ENCODE peak calls at places on chromosomes 12 and 14, in nine cellular contexts. One of them, this sample, is unnamed.

GRCh38 chr12:62817556-62818271 is 117.2 kb downstream of the PPM1H start:
- DNase-seq in lower leg skin: no peak
- DNase-seq in body of pancreas: no peak
- DNase-seq in GM12892: no peak
- DNase-seq in transverse colon: no peak
- DNase-seq in right lobe of liver: no peak
- DNase-seq in adrenal gland: no peak
- DNase-seq in HCT116: no peak
- DNase-seq in sigmoid colon: no peak
- DNase-seq in this sample: no peak

GRCh38 chr12:79662046-79662811 is 28.5 kb downstream of the PAWR start:
- DNase-seq in lower leg skin: no peak
- DNase-seq in body of pancreas: no peak
- DNase-seq in GM12892: no peak
- DNase-seq in transverse colon: no peak
- DNase-seq in right lobe of liver: no peak
- DNase-seq in adrenal gland: no peak
- DNase-seq in HCT116: no peak
- DNase-seq in sigmoid colon: no peak
- DNase-seq in this sample: no peak

GRCh38 chr12:110677206-110677911 is 11.6 kb downstream of the HVCN1 start:
- DNase-seq in lower leg skin: no peak
- DNase-seq in body of pancreas: no peak
- DNase-seq in GM12892: no peak
- DNase-seq in transverse colon: no peak
- DNase-seq in right lobe of liver: no peak
- DNase-seq in adrenal gland: no peak
- DNase-seq in HCT116: no peak
- DNase-seq in sigmoid colon: no peak
- DNase-seq in this sample: no peak

GRCh38 chr14:63492391-63492790 is 50.8 kb downstream of the PPP2R5E start:
- DNase-seq in lower leg skin: no peak
- DNase-seq in body of pancreas: no peak
- DNase-seq in GM12892: no peak
- DNase-seq in transverse colon: no peak
- DNase-seq in right lobe of liver: no peak
- DNase-seq in adrenal gland: no peak
- DNase-seq in HCT116: no peak
- DNase-seq in sigmoid colon: no peak
- DNase-seq in this sample: no peak

GRCh38 chr14:35299708-35300107 is 7.5 kb downstream of the PSMA6 start:
- DNase-seq in lower leg skin: no peak
- DNase-seq in body of pancreas: no peak
- DNase-seq in GM12892: no peak
- DNase-seq in transverse colon: no peak
- DNase-seq in right lobe of liver: no peak
- DNase-seq in adrenal gland: no peak
- DNase-seq in HCT116: no peak
- DNase-seq in sigmoid colon: no peak
- DNase-seq in this sample: no peak

GRCh38 chr12:6632026-6632978 is 3.5 kb downstream of the LPAR5 start:
- DNase-seq in lower leg skin: no peak
- DNase-seq in body of pancreas: no peak
- DNase-seq in GM12892: no peak
- DNase-seq in transverse colon: peak; percentile 53
- DNase-seq in right lobe of liver: no peak
- DNase-seq in adrenal gland: no peak
- DNase-seq in HCT116: no peak
- DNase-seq in sigmoid colon: no peak
- DNase-seq in this sample: peak; percentile 43

GRCh38 chr14:87049886-87050820 is 942.8 kb downstream of the GALC start:
- DNase-seq in lower leg skin: no peak
- DNase-seq in body of pancreas: peak; percentile 68
- DNase-seq in GM12892: no peak
- DNase-seq in transverse colon: no peak
- DNase-seq in right lobe of liver: no peak
- DNase-seq in adrenal gland: no peak
- DNase-seq in HCT116: no peak
- DNase-seq in sigmoid colon: no peak
- DNase-seq in this sample: no peak

GRCh38 chr12:124030510-124030909 is 57.5 kb downstream of the ZNF664 start:
- DNase-seq in lower leg skin: no peak
- DNase-seq in body of pancreas: no peak
- DNase-seq in GM12892: no peak
- DNase-seq in transverse colon: no peak
- DNase-seq in right lobe of liver: no peak
- DNase-seq in adrenal gland: peak; percentile 37
- DNase-seq in HCT116: no peak
- DNase-seq in sigmoid colon: no peak
- DNase-seq in this sample: no peak

GRCh38 chr12:75704664-75705063 is 193.3 kb upstream of the KRR1 start:
- DNase-seq in lower leg skin: no peak
- DNase-seq in body of pancreas: no peak
- DNase-seq in GM12892: no peak
- DNase-seq in transverse colon: no peak
- DNase-seq in right lobe of liver: no peak
- DNase-seq in adrenal gland: no peak
- DNase-seq in HCT116: peak; percentile 85
- DNase-seq in sigmoid colon: no peak
- DNase-seq in this sample: no peak

GRCh38 chr14:75648066-75648838 is 12.4 kb downstream of the ERG28 start:
- DNase-seq in lower leg skin: no peak
- DNase-seq in body of pancreas: peak; percentile 84
- DNase-seq in GM12892: no peak
- DNase-seq in transverse colon: no peak
- DNase-seq in right lobe of liver: peak; percentile 87
- DNase-seq in adrenal gland: peak; percentile 90
- DNase-seq in HCT116: peak; percentile 54
- DNase-seq in sigmoid colon: peak; percentile 68
- DNase-seq in this sample: peak; percentile 90

GRCh38 chr12:74847169-74847568 is 309.5 kb downstream of the ATXN7L3B start:
- DNase-seq in lower leg skin: no peak
- DNase-seq in body of pancreas: no peak
- DNase-seq in GM12892: no peak
- DNase-seq in transverse colon: no peak
- DNase-seq in right lobe of liver: no peak
- DNase-seq in adrenal gland: no peak
- DNase-seq in HCT116: no peak
- DNase-seq in sigmoid colon: no peak
- DNase-seq in this sample: no peak

GRCh38 chr12:110661337-110661972 is 27.5 kb downstream of the HVCN1 start:
- DNase-seq in lower leg skin: peak; percentile 90
- DNase-seq in body of pancreas: peak; percentile 21
- DNase-seq in GM12892: peak; percentile 75
- DNase-seq in transverse colon: peak; percentile 66
- DNase-seq in right lobe of liver: no peak
- DNase-seq in adrenal gland: no peak
- DNase-seq in HCT116: no peak
- DNase-seq in sigmoid colon: peak; percentile 73
- DNase-seq in this sample: peak; percentile 21

GRCh38 chr12:106353178-106353577 is 4.4 kb upstream of the POLR3B start:
- DNase-seq in lower leg skin: no peak
- DNase-seq in body of pancreas: no peak
- DNase-seq in GM12892: no peak
- DNase-seq in transverse colon: no peak
- DNase-seq in right lobe of liver: no peak
- DNase-seq in adrenal gland: no peak
- DNase-seq in HCT116: no peak
- DNase-seq in sigmoid colon: no peak
- DNase-seq in this sample: no peak

GRCh38 chr12:106358410-106359241 is 1.1 kb downstream of the POLR3B start:
- DNase-seq in lower leg skin: no peak
- DNase-seq in body of pancreas: peak; percentile 23
- DNase-seq in GM12892: no peak
- DNase-seq in transverse colon: peak; percentile 17
- DNase-seq in right lobe of liver: no peak
- DNase-seq in adrenal gland: no peak
- DNase-seq in HCT116: no peak
- DNase-seq in sigmoid colon: no peak
- DNase-seq in this sample: no peak

GRCh38 chr12:106359620-106360399 is 2.3 kb downstream of the POLR3B start:
- DNase-seq in lower leg skin: no peak
- DNase-seq in body of pancreas: no peak
- DNase-seq in GM12892: no peak
- DNase-seq in transverse colon: no peak
- DNase-seq in right lobe of liver: no peak
- DNase-seq in adrenal gland: no peak
- DNase-seq in HCT116: no peak
- DNase-seq in sigmoid colon: no peak
- DNase-seq in this sample: no peak

GRCh38 chr12:106360400-106360994 is 2.9 kb downstream of the POLR3B start:
- DNase-seq in lower leg skin: no peak
- DNase-seq in body of pancreas: no peak
- DNase-seq in GM12892: no peak
- DNase-seq in transverse colon: no peak
- DNase-seq in right lobe of liver: no peak
- DNase-seq in adrenal gland: no peak
- DNase-seq in HCT116: no peak
- DNase-seq in sigmoid colon: no peak
- DNase-seq in this sample: no peak

DNA sequence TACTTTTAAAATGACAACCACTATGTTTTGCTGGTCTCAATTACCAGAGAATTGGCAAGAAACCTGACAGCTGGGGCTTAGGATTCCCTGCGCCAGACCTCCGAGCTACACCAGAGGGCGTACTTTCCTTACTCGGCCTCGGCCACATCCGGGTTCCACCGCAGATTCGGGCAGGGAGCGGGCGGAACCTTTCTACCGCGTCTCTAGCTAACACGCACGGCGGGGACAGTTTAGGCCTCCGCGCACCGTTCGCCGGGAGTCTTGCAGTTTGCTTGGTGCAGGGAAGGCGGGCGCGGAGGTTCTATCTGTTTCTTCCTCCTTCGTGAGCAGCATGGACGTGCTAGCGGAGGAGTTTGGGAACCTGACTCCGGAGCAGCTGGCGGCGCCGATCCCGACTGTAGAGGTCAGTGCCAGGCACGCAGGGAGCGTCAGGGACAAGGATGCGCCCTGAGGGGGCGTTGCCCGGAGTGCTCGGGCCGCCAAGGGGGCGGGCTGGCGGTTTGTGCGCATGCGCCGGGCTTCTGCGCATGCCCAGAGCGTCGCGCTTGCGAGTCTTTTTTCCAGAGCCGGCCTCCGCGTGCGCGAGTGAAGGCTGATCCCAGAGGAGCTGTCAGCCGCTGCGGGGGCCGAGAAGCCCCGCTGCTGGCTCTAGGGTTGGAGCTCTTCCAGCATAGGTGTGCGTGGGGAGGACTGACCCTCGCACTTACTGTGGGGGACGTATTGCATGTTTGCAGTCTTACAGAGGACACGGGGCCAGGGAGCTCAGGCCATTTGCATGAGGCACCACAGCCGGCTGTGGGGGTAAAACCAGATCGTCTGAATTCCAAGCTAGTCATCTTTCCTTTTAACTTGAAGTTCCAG is at the start of gene POLR3B:
- DNase-seq in lower leg skin: peak; percentile 99
- DNase-seq in body of pancreas: peak; percentile 96
- DNase-seq in GM12892: peak; percentile 83
- DNase-seq in transverse colon: peak; percentile 96
- DNase-seq in right lobe of liver: peak; percentile 95
- DNase-seq in adrenal gland: peak; percentile 98
- DNase-seq in HCT116: peak; percentile 93
- DNase-seq in sigmoid colon: peak; percentile 98
- DNase-seq in this sample: peak; percentile 97
- TF ChIP-seq POLR2A in lower leg skin: no peak
- TF ChIP-seq POLR2A in body of pancreas: peak; percentile 92
- TF ChIP-seq POLR2A in GM12892: peak; percentile 85
- TF ChIP-seq POLR2A in transverse colon: peak; percentile 90
- TF ChIP-seq POLR2A in right lobe of liver: peak; percentile 94
- TF ChIP-seq POLR2A in adrenal gland: peak; percentile 70
- TF ChIP-seq POLR2A in HCT116: peak; percentile 66
- TF ChIP-seq POLR2A in sigmoid colon: peak; percentile 79
- TF ChIP-seq POLR2A in this sample: peak; percentile 91

GRCh38 chr14:32202941-32203882 is at the start of gene RNU6-8:
- DNase-seq in lower leg skin: peak; percentile 95
- DNase-seq in body of pancreas: peak; percentile 94
- DNase-seq in GM12892: peak; percentile 46
- DNase-seq in transverse colon: peak; percentile 92
- DNase-seq in right lobe of liver: peak; percentile 94
- DNase-seq in adrenal gland: peak; percentile 94
- DNase-seq in HCT116: peak; percentile 80
- DNase-seq in sigmoid colon: peak; percentile 95
- DNase-seq in this sample: peak; percentile 93
- TF ChIP-seq POLR2A in lower leg skin: no peak
- TF ChIP-seq POLR2A in body of pancreas: peak; percentile 72
- TF ChIP-seq POLR2A in GM12892: no peak
- TF ChIP-seq POLR2A in transverse colon: peak; percentile 55
- TF ChIP-seq POLR2A in right lobe of liver: peak; percentile 65
- TF ChIP-seq POLR2A in adrenal gland: peak; percentile 75
- TF ChIP-seq POLR2A in HCT116: peak; percentile 77
- TF ChIP-seq POLR2A in sigmoid colon: peak; percentile 43
- TF ChIP-seq POLR2A in this sample: peak; percentile 72

GRCh38 chr12:64219135-64219534 is 3.0 kb downstream of the KICS2 start:
- DNase-seq in lower leg skin: no peak
- DNase-seq in body of pancreas: no peak
- DNase-seq in GM12892: no peak
- DNase-seq in transverse colon: no peak
- DNase-seq in right lobe of liver: no peak
- DNase-seq in adrenal gland: no peak
- DNase-seq in HCT116: no peak
- DNase-seq in sigmoid colon: no peak
- DNase-seq in this sample: no peak

GRCh38 chr12:64220046-64220445 is 2.0 kb downstream of the KICS2 start:
- DNase-seq in lower leg skin: no peak
- DNase-seq in body of pancreas: no peak
- DNase-seq in GM12892: no peak
- DNase-seq in transverse colon: no peak
- DNase-seq in right lobe of liver: no peak
- DNase-seq in adrenal gland: no peak
- DNase-seq in HCT116: no peak
- DNase-seq in sigmoid colon: no peak
- DNase-seq in this sample: no peak

GRCh38 chr12:64218597-64218996 is 3.5 kb downstream of the KICS2 start:
- DNase-seq in lower leg skin: no peak
- DNase-seq in body of pancreas: no peak
- DNase-seq in GM12892: no peak
- DNase-seq in transverse colon: no peak
- DNase-seq in right lobe of liver: no peak
- DNase-seq in adrenal gland: no peak
- DNase-seq in HCT116: no peak
- DNase-seq in sigmoid colon: no peak
- DNase-seq in this sample: no peak

GRCh38 chr12:64221656-64222010 is 463 bp downstream of the KICS2 start:
- DNase-seq in lower leg skin: peak; percentile 97
- DNase-seq in body of pancreas: peak; percentile 93
- DNase-seq in GM12892: no peak
- DNase-seq in transverse colon: peak; percentile 89
- DNase-seq in right lobe of liver: peak; percentile 93
- DNase-seq in adrenal gland: peak; percentile 89
- DNase-seq in HCT116: peak; percentile 76
- DNase-seq in sigmoid colon: peak; percentile 91
- DNase-seq in this sample: peak; percentile 93

GRCh38 chr12:64222011-64222765 is at the start of gene KICS2:
- DNase-seq in lower leg skin: peak; percentile 98
- DNase-seq in body of pancreas: peak; percentile 95
- DNase-seq in GM12892: peak; percentile 79
- DNase-seq in transverse colon: peak; percentile 95
- DNase-seq in right lobe of liver: peak; percentile 96
- DNase-seq in adrenal gland: peak; percentile 93
- DNase-seq in HCT116: peak; percentile 92
- DNase-seq in sigmoid colon: peak; percentile 96
- DNase-seq in this sample: peak; percentile 93
- TF ChIP-seq POLR2A in lower leg skin: peak; percentile 57
- TF ChIP-seq POLR2A in body of pancreas: peak; percentile 96
- TF ChIP-seq POLR2A in GM12892: peak; percentile 92
- TF ChIP-seq POLR2A in transverse colon: peak; percentile 91
- TF ChIP-seq POLR2A in right lobe of liver: peak; percentile 94
- TF ChIP-seq POLR2A in adrenal gland: peak; percentile 82
- TF ChIP-seq POLR2A in HCT116: no peak
- TF ChIP-seq POLR2A in sigmoid colon: peak; percentile 74
- TF ChIP-seq POLR2A in this sample: peak; percentile 92

GRCh38 chr12:11651377-11651776 is 1.9 kb downstream of the ETV6 start:
- DNase-seq in lower leg skin: no peak
- DNase-seq in body of pancreas: no peak
- DNase-seq in GM12892: no peak
- DNase-seq in transverse colon: no peak
- DNase-seq in right lobe of liver: no peak
- DNase-seq in adrenal gland: no peak
- DNase-seq in HCT116: no peak
- DNase-seq in sigmoid colon: no peak
- DNase-seq in this sample: no peak
- TF ChIP-seq POLR2A in lower leg skin: no peak
- TF ChIP-seq POLR2A in body of pancreas: no peak
- TF ChIP-seq POLR2A in GM12892: peak; percentile 12
- TF ChIP-seq POLR2A in transverse colon: no peak
- TF ChIP-seq POLR2A in right lobe of liver: no peak
- TF ChIP-seq POLR2A in adrenal gland: no peak
- TF ChIP-seq POLR2A in HCT116: no peak
- TF ChIP-seq POLR2A in sigmoid colon: no peak
- TF ChIP-seq POLR2A in this sample: no peak